ENCODE peak calls at places on chromosomes 16 and 17, in ten cellular contexts. One of them, this sample, is unnamed.

GRCh38 chr16:65373095-65373494 is 251.2 kb upstream of the CDH11 start:
- DNase-seq in fibroblast of lung: no peak
- DNase-seq in H1: no peak
- DNase-seq in mammary epithelial cell: no peak
- DNase-seq in MM.1S: no peak
- DNase-seq in OCI-LY7: no peak
- DNase-seq in GM23248: no peak
- DNase-seq in PC-3: no peak
- DNase-seq in endothelial cell of umbilical vein: no peak
- DNase-seq in IMR-90: no peak
- DNase-seq in this sample: no peak

GRCh38 chr17:2647961-2648360 is 54.5 kb downstream of the PAFAH1B1 start:
- DNase-seq in IMR-90: no peak
- DNase-seq in mammary epithelial cell: no peak
- DNase-seq in H1: no peak
- DNase-seq in GM23248: no peak
- DNase-seq in MM.1S: no peak
- DNase-seq in OCI-LY7: no peak
- DNase-seq in fibroblast of lung: no peak
- DNase-seq in endothelial cell of umbilical vein: no peak
- DNase-seq in PC-3: no peak
- DNase-seq in this sample: no peak

GRCh38 chr17:76240461-76241204 is at the start of gene RNF157:
- DNase-seq in OCI-LY7: no peak
- DNase-seq in PC-3: peak; percentile 71
- DNase-seq in GM23248: peak; percentile 66
- DNase-seq in MM.1S: peak; percentile 60
- DNase-seq in H1: no peak
- DNase-seq in IMR-90: peak; percentile 48
- DNase-seq in fibroblast of lung: peak; percentile 43
- DNase-seq in endothelial cell of umbilical vein: peak; percentile 53
- DNase-seq in mammary epithelial cell: no peak
- DNase-seq in this sample: no peak

GRCh38 chr17:47239663-47240374 is 13.8 kb upstream of the ITGB3 start:
- DNase-seq in GM23248: peak; percentile 99
- DNase-seq in PC-3: peak; percentile 100
- DNase-seq in MM.1S: peak; percentile 52
- DNase-seq in OCI-LY7: peak; percentile 43
- DNase-seq in mammary epithelial cell: peak; percentile 96
- DNase-seq in endothelial cell of umbilical vein: peak; percentile 99
- DNase-seq in H1: no peak
- DNase-seq in fibroblast of lung: peak; percentile 93
- DNase-seq in IMR-90: peak; percentile 98
- DNase-seq in this sample: peak; percentile 83

GRCh38 chr16:1413684-1414531 is 596 bp downstream of the UNKL start:
- DNase-seq in endothelial cell of umbilical vein: peak; percentile 54
- DNase-seq in PC-3: peak; percentile 41
- DNase-seq in H1: peak; percentile 43
- DNase-seq in GM23248: peak; percentile 74
- DNase-seq in MM.1S: peak; percentile 70
- DNase-seq in mammary epithelial cell: peak; percentile 23
- DNase-seq in fibroblast of lung: peak; percentile 54
- DNase-seq in IMR-90: peak; percentile 27
- DNase-seq in OCI-LY7: peak; percentile 81
- DNase-seq in this sample: no peak

GRCh38 chr16:9610727-9611126 is 519.3 kb downstream of the HAPSTR1 start:
- DNase-seq in MM.1S: no peak
- DNase-seq in H1: no peak
- DNase-seq in PC-3: no peak
- DNase-seq in fibroblast of lung: no peak
- DNase-seq in OCI-LY7: no peak
- DNase-seq in endothelial cell of umbilical vein: no peak
- DNase-seq in IMR-90: no peak
- DNase-seq in GM23248: no peak
- DNase-seq in mammary epithelial cell: no peak
- DNase-seq in this sample: no peak

GRCh38 chr16:89072216-89073130 is 21.2 kb upstream of the ACSF3 start:
- DNase-seq in GM23248: peak; percentile 53
- DNase-seq in mammary epithelial cell: no peak
- DNase-seq in PC-3: no peak
- DNase-seq in endothelial cell of umbilical vein: no peak
- DNase-seq in fibroblast of lung: no peak
- DNase-seq in H1: no peak
- DNase-seq in IMR-90: no peak
- DNase-seq in MM.1S: no peak
- DNase-seq in OCI-LY7: no peak
- DNase-seq in this sample: no peak

GRCh38 chr17:20908373-20909273 is 134.2 kb downstream of the USP22 start:
- DNase-seq in MM.1S: peak; percentile 87
- DNase-seq in endothelial cell of umbilical vein: peak; percentile 87
- DNase-seq in H1: peak; percentile 82
- DNase-seq in OCI-LY7: peak; percentile 6
- DNase-seq in PC-3: peak; percentile 89
- DNase-seq in IMR-90: peak; percentile 53
- DNase-seq in mammary epithelial cell: peak; percentile 70
- DNase-seq in GM23248: peak; percentile 87
- DNase-seq in fibroblast of lung: peak; percentile 71
- DNase-seq in this sample: peak; percentile 23

GRCh38 chr17:76022973-76023899 is 3.9 kb downstream of the EVPL start:
- DNase-seq in OCI-LY7: no peak
- DNase-seq in fibroblast of lung: no peak
- DNase-seq in IMR-90: no peak
- DNase-seq in MM.1S: no peak
- DNase-seq in GM23248: no peak
- DNase-seq in mammary epithelial cell: no peak
- DNase-seq in H1: no peak
- DNase-seq in PC-3: no peak
- DNase-seq in endothelial cell of umbilical vein: no peak
- DNase-seq in this sample: no peak

GRCh38 chr17:17313350-17313991 is 10.3 kb downstream of the NT5M start:
- DNase-seq in endothelial cell of umbilical vein: peak; percentile 16
- DNase-seq in MM.1S: peak; percentile 68
- DNase-seq in mammary epithelial cell: peak; percentile 45
- DNase-seq in H1: peak; percentile 58
- DNase-seq in fibroblast of lung: no peak
- DNase-seq in IMR-90: no peak
- DNase-seq in OCI-LY7: peak; percentile 74
- DNase-seq in GM23248: peak; percentile 23
- DNase-seq in PC-3: peak; percentile 60
- DNase-seq in this sample: no peak

GRCh38 chr16:4141604-4142003 is 25.4 kb upstream of the ADCY9 start:
- DNase-seq in H1: no peak
- DNase-seq in endothelial cell of umbilical vein: no peak
- DNase-seq in fibroblast of lung: no peak
- DNase-seq in GM23248: no peak
- DNase-seq in OCI-LY7: no peak
- DNase-seq in PC-3: no peak
- DNase-seq in MM.1S: no peak
- DNase-seq in mammary epithelial cell: no peak
- DNase-seq in IMR-90: no peak
- DNase-seq in this sample: no peak

GRCh38 chr17:62824290-62825135 is 16.4 kb upstream of the MARCHF10 start:
- DNase-seq in IMR-90: peak; percentile 95
- DNase-seq in mammary epithelial cell: peak; percentile 96
- DNase-seq in GM23248: peak; percentile 97
- DNase-seq in fibroblast of lung: peak; percentile 78
- DNase-seq in MM.1S: no peak
- DNase-seq in endothelial cell of umbilical vein: no peak
- DNase-seq in PC-3: peak; percentile 92
- DNase-seq in H1: peak; percentile 79
- DNase-seq in OCI-LY7: no peak
- DNase-seq in this sample: peak; percentile 44

GRCh38 chr17:18327556-18327955 is 12.5 kb downstream of the SMCR8 start:
- DNase-seq in OCI-LY7: no peak
- DNase-seq in endothelial cell of umbilical vein: no peak
- DNase-seq in MM.1S: no peak
- DNase-seq in PC-3: no peak
- DNase-seq in IMR-90: no peak
- DNase-seq in H1: no peak
- DNase-seq in mammary epithelial cell: no peak
- DNase-seq in fibroblast of lung: no peak
- DNase-seq in GM23248: no peak
- DNase-seq in this sample: no peak

GRCh38 chr17:50521517-50521916 is 11.0 kb upstream of the EPN3 start:
- DNase-seq in fibroblast of lung: no peak
- DNase-seq in OCI-LY7: no peak
- DNase-seq in endothelial cell of umbilical vein: no peak
- DNase-seq in MM.1S: no peak
- DNase-seq in PC-3: no peak
- DNase-seq in mammary epithelial cell: no peak
- DNase-seq in GM23248: no peak
- DNase-seq in IMR-90: no peak
- DNase-seq in H1: no peak
- DNase-seq in this sample: no peak

GRCh38 chr17:40602445-40603443 is 37.5 kb upstream of the CCR7 start:
- DNase-seq in fibroblast of lung: no peak
- DNase-seq in mammary epithelial cell: no peak
- DNase-seq in MM.1S: no peak
- DNase-seq in IMR-90: no peak
- DNase-seq in PC-3: no peak
- DNase-seq in GM23248: no peak
- DNase-seq in H1: no peak
- DNase-seq in endothelial cell of umbilical vein: no peak
- DNase-seq in OCI-LY7: no peak
- DNase-seq in this sample: no peak

DNA sequence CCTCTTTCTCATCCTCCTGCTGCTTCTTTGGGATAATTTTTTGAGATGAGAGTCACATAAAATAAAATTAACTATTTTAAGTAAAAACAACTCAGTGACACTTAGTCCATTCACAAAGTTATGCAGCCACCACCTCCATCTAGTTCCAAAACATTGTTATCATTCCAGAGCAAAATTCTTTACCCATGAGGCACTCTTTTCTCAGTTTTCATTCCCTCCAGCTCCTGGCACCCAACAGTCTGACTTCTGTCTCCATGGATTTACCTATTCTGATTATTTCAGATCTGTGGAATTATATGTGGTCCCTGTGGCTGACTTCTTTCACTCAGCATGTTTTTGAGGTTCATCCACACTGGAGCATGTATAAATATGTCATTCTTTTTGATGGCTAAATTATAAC is 239.9 kb upstream of the DYNLRB2 start:
- DNase-seq in OCI-LY7: no peak
- DNase-seq in GM23248: peak; percentile 70
- DNase-seq in IMR-90: peak; percentile 59
- DNase-seq in endothelial cell of umbilical vein: no peak
- DNase-seq in MM.1S: no peak
- DNase-seq in H1: no peak
- DNase-seq in mammary epithelial cell: peak; percentile 11
- DNase-seq in fibroblast of lung: peak; percentile 2
- DNase-seq in PC-3: no peak
- DNase-seq in this sample: no peak
- H3K4me2 ChIP-seq in OCI-LY7: no peak overlapping the region
- H3K4me2 ChIP-seq in GM23248: peak overlapping the region; percentile 43
- H3K4me2 ChIP-seq in IMR-90: no peak overlapping the region
- H3K4me2 ChIP-seq in endothelial cell of umbilical vein: peak overlapping the region; percentile 17
- H3K4me2 ChIP-seq in MM.1S: no peak overlapping the region
- H3K4me2 ChIP-seq in H1: no peak overlapping the region
- H3K4me2 ChIP-seq in mammary epithelial cell: peak overlapping the region; percentile 36
- H3K4me2 ChIP-seq in fibroblast of lung: no peak overlapping the region
- H3K4me2 ChIP-seq in PC-3: no peak overlapping the region
- H3K4me2 ChIP-seq in this sample: peak overlapping the region; percentile 12

DNA sequence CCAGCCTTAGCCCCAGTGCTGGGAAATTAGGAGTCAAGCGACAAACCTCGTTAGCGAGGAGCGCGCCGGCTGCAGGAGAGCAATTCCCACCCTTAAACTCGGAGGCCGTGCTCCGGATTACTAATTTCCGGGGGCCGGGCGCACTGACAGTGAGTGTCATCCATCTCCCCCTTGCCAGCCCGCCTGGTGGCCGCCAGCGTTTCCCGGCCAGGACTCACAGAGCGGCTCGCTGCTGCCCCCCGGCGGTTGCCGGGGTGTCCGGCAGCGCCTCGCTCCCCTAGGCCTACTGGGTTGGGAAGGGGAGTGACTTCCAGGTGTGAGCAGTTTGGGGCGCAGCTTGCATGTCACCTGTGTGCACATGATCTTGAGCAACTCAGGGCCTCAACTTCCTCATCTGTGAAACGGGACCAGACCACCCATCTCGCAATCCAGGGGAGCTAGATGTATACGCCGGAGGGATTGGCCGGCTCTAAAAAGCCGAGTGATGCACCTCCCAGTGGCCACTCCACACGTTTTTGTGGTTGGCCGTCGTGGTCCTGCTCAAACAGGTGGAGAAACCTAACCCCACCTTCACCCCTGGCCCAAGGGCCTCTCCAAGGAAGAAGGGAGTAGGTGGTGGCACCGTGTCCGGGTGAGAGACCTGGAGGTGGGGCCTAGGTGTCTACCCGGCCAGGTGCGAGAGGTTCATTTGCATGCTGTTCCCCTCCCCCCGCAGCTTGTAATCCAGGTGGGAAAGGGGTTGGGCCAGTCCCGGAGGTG is 2.5 kb upstream of the GSE1 start:
- DNase-seq in OCI-LY7: peak; percentile 91
- DNase-seq in PC-3: peak; percentile 90
- DNase-seq in H1: peak; percentile 88
- DNase-seq in GM23248: peak; percentile 97
- DNase-seq in endothelial cell of umbilical vein: peak; percentile 53
- DNase-seq in MM.1S: peak; percentile 60
- DNase-seq in fibroblast of lung: peak; percentile 79
- DNase-seq in IMR-90: peak; percentile 81
- DNase-seq in mammary epithelial cell: peak; percentile 78
- DNase-seq in this sample: peak; percentile 77
- H3K4me2 ChIP-seq in OCI-LY7: peak overlapping the region; percentile 96
- H3K4me2 ChIP-seq in PC-3: peak overlapping the region; percentile 86
- H3K4me2 ChIP-seq in H1: peak overlapping the region; percentile 71
- H3K4me2 ChIP-seq in GM23248: peak overlapping the region; percentile 73
- H3K4me2 ChIP-seq in endothelial cell of umbilical vein: no peak overlapping the region
- H3K4me2 ChIP-seq in MM.1S: peak overlapping the region; percentile 74
- H3K4me2 ChIP-seq in fibroblast of lung: peak overlapping the region; percentile 52
- H3K4me2 ChIP-seq in IMR-90: peak overlapping the region; percentile 23
- H3K4me2 ChIP-seq in mammary epithelial cell: peak overlapping the region; percentile 50
- H3K4me2 ChIP-seq in this sample: peak overlapping the region; percentile 86

GRCh38 chr17:78572277-78573205 is 4.7 kb downstream of the DNAH17 start:
- DNase-seq in H1: no peak
- DNase-seq in OCI-LY7: peak; percentile 61
- DNase-seq in IMR-90: no peak
- DNase-seq in endothelial cell of umbilical vein: no peak
- DNase-seq in MM.1S: no peak
- DNase-seq in fibroblast of lung: no peak
- DNase-seq in PC-3: no peak
- DNase-seq in mammary epithelial cell: no peak
- DNase-seq in GM23248: no peak
- DNase-seq in this sample: no peak
- H3K4me2 ChIP-seq in H1: no peak overlapping the region
- H3K4me2 ChIP-seq in OCI-LY7: peak overlapping the region; percentile 10
- H3K4me2 ChIP-seq in IMR-90: no peak overlapping the region
- H3K4me2 ChIP-seq in endothelial cell of umbilical vein: no peak overlapping the region
- H3K4me2 ChIP-seq in MM.1S: no peak overlapping the region
- H3K4me2 ChIP-seq in fibroblast of lung: no peak overlapping the region
- H3K4me2 ChIP-seq in PC-3: no peak overlapping the region
- H3K4me2 ChIP-seq in mammary epithelial cell: no peak overlapping the region
- H3K4me2 ChIP-seq in GM23248: no peak overlapping the region
- H3K4me2 ChIP-seq in this sample: no peak overlapping the region

DNA sequence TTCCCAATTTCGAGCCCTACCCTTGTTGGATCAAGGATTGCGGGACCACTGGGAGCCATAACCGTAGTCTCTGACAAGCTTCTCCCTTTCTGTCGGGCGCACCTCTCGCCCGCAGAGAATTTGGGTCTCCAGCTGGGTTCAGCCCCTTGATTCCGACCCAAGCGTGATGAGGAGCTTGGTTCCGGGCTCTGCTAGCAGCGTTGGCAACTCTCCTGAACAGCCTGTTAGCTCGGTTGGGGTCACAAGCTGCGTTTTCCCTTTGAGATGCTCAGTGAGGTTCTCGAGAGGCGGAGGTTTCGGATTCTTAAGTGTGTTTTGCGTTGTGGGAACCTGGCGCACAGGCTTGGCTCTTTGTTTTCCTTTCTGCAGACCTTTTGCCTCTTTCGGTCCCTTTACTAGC is 667 bp downstream of the ATXN1L start:
- DNase-seq in mammary epithelial cell: peak; percentile 13
- DNase-seq in OCI-LY7: peak; percentile 30
- DNase-seq in IMR-90: no peak
- DNase-seq in fibroblast of lung: peak; percentile 20
- DNase-seq in H1: no peak
- DNase-seq in MM.1S: peak; percentile 77
- DNase-seq in PC-3: no peak
- DNase-seq in GM23248: peak; percentile 69
- DNase-seq in endothelial cell of umbilical vein: peak; percentile 21
- DNase-seq in this sample: no peak
- H3K4me2 ChIP-seq in mammary epithelial cell: peak overlapping the region; percentile 85
- H3K4me2 ChIP-seq in OCI-LY7: peak overlapping the region; percentile 83
- H3K4me2 ChIP-seq in IMR-90: peak overlapping the region; percentile 99
- H3K4me2 ChIP-seq in fibroblast of lung: peak overlapping the region; percentile 99
- H3K4me2 ChIP-seq in H1: peak overlapping the region; percentile 78
- H3K4me2 ChIP-seq in MM.1S: peak overlapping the region; percentile 87
- H3K4me2 ChIP-seq in PC-3: peak overlapping the region; percentile 90
- H3K4me2 ChIP-seq in GM23248: peak overlapping the region; percentile 97
- H3K4me2 ChIP-seq in endothelial cell of umbilical vein: peak overlapping the region; percentile 92
- H3K4me2 ChIP-seq in this sample: peak overlapping the region; percentile 93

This sample was measured in keratinocyte.